ENCODE peak calls at places on chromosomes 1 and 21, in ten cellular contexts. E is AG10803, H is kidney epithelial cell, L is mesothelial cell of epicardium, M is foreskin keratinocyte, V is BJ, K is fibroblast of mammary gland, O is RWPE1, W is epithelial cell of esophagus, F is Calu3. Y is an unnamed sample.

GRCh38 chr1:47701283-47701682 is 263.4 kb downstream of the FOXD2 start:
- DNase-seq in E (no peak), H (no peak), K (no peak), W (no peak), O (no peak), V (no peak), F (no peak), L (no peak), M (no peak), Y (no peak)

GRCh38 chr1:112396668-112397025 is 633 bp downstream of the CTTNBP2NL start:
- DNase-seq in E (peak; percentile 17), V (no peak), H (no peak), F (no peak), L (no peak), M (no peak), W (peak; percentile 26), O (no peak), K (no peak), Y (no peak)

GRCh38 chr1:55400560-55400959 is 185.4 kb upstream of the USP24 start:
- DNase-seq in H (no peak), E (peak; percentile 92), M (no peak), L (no peak), W (no peak), O (no peak), K (peak; percentile 94), V (peak; percentile 65), F (no peak), Y (no peak)

GRCh38 chr1:31753623-31754349 is 10.4 kb downstream of the ADGRB2 start:
- DNase-seq in F (no peak), E (peak; percentile 35), L (no peak), V (no peak), M (peak; percentile 55), H (no peak), O (peak; percentile 71), W (peak; percentile 58), K (peak; percentile 43), Y (no peak)

GRCh38 chr21:45295576-45296365 is 8.1 kb upstream of the POFUT2 start:
- DNase-seq in H (no peak), V (peak; percentile 88), O (no peak), M (peak; percentile 30), L (peak; percentile 47), F (no peak), K (peak; percentile 75), W (peak; percentile 28), E (peak; percentile 82), Y (no peak)

GRCh38 chr1:17099941-17100340 is 19.3 kb downstream of the PADI2 start:
- DNase-seq in K (no peak), M (no peak), F (no peak), V (no peak), H (no peak), L (no peak), W (no peak), O (no peak), E (no peak), Y (no peak)

GRCh38 chr1:165551469-165551868 is 7.7 kb downstream of the LRRC52 start:
- DNase-seq in H (no peak), L (no peak), W (no peak), M (no peak), E (peak; percentile 3), O (no peak), V (no peak), K (peak; percentile 9), F (no peak), Y (no peak)

GRCh38 chr1:219385786-219386427 is 212.2 kb downstream of the LYPLAL1 start:
- DNase-seq in H (peak; percentile 23), V (no peak), W (peak; percentile 65), M (peak; percentile 43), L (no peak), O (peak; percentile 69), K (peak; percentile 66), F (peak; percentile 84), E (peak; percentile 44), Y (peak; percentile 6)

GRCh38 chr1:182059936-182060335 is 1.6 kb downstream of the ZNF648 start:
- DNase-seq in E (no peak), L (no peak), M (no peak), O (no peak), F (no peak), W (no peak), H (no peak), K (no peak), V (no peak), Y (no peak)

GRCh38 chr1:5742032-5742431 is 250.2 kb downstream of the NPHP4 start:
- DNase-seq in L (no peak), V (no peak), O (no peak), E (no peak), H (no peak), K (no peak), W (no peak), M (no peak), F (no peak), Y (no peak)

DNA sequence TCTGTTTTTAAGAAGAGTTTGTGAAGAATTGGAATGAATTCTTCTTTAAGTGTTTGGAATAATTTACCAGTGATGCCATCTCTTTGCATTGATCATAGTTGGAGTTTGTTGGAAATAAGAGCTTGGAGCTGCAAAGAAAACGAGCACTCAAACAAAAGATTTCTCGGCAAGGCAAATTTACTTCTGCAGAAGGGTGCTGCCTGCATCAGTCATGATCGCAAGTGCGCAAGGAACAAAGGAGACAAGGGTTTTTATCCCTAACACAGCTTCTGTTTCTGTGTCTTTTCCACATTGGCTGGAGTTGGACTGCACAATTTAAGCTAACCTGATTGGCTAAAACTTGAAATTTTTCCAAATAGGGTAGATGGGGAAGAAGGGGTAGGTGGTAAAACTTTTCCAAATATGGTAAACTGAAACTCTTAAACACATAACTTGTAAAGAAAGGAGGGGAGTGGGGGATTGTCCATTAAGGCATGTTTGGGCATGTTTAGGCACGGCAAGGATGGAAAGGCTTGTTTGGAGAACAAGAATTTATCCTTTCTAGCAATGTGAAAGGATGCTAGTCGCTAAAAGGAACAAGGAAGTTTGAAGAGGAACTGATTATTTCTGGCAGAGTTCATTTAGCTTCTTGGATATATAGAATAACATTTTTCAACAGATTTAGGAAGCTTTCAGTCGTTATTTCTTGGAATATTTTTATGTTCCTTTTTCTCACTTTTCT is 3.5 kb upstream of the AADACL4 start:
- DNase-seq in V (no peak), O (no peak), K (no peak), M (no peak), F (no peak), E (no peak), L (no peak), W (no peak), H (no peak), Y (no peak)
- TF ChIP-seq CTCF in V (no peak), O (no peak), K (no peak), M (no peak), F (no peak), E (no peak), L (no peak), W (no peak), H (no peak), Y (no peak)

DNA sequence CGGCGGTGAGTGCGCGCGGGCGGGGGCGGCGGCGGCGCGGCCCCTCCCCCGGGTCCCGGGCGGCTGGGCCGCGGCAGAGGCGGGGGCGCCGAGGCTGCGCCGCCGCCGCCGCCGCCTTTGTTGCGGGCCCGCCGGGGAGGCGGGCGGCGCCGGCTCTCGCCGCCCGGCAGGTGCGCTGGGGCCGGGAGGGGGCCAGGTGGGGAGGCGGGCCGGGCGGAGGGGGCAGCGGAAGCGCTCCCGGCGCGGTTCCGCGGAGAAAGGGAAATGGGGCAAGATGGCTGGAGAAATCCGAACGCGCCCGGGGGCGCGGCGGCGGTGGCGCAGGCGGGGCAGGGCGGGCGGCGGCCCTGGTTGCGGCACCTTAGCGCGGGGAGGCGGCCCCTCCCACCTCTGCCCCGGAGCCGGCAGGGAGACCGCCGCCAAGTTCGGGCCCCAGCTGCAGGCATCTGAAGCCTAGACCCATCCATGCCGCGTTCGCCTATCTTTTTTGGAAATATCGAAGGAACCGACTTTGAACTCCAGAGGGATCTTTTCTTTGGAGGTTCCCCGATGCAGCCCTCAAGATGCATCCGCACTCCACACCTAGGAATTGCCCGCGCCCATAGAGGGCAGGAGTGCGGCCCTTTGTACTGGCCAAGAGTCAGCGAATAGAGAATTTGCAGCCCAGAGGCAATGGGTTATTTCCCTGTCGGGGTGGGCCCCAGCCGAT is 479 bp downstream of the POGK start:
- DNase-seq in E (peak; percentile 38), F (peak; percentile 66), K (peak; percentile 25), H (no peak), M (peak; percentile 47), V (no peak), O (peak; percentile 33), L (peak; percentile 48), W (peak; percentile 56), Y (peak; percentile 29)
- TF ChIP-seq CTCF in E (peak; percentile 30), F (peak; percentile 40), K (peak; percentile 22), H (peak; percentile 46), M (peak; percentile 39), V (peak; percentile 47), O (peak; percentile 13), L (no peak), W (peak; percentile 12), Y (peak; percentile 40)

DNA sequence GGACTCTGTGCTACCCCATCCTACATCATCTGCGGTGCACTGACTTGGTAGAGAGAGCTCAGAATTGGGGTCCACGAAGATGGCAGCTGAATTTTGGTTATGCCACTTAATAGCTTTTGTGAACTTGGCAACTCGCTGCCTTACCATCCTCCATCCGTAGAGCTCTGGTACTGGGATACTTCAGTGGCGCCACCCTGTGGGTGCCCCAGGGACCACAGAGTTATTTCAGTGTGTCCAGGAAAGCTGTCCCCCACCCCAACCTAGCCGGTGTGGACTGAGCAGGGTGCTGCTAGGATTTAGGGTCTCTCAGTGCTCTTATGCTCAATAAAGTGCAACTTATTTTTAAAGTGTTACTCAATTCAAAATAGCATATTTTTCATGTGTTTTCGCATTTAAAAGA is 9.0 kb upstream of the USF1 start:
- DNase-seq in W (no peak), M (no peak), H (no peak), E (no peak), V (no peak), F (no peak), O (no peak), L (no peak), K (no peak), Y (no peak)
- TF ChIP-seq CTCF in W (peak; percentile 23), M (no peak), H (peak; percentile 2), E (no peak), V (no peak), F (no peak), O (no peak), L (peak; percentile 14), K (peak; percentile 12), Y (peak; percentile 27)

GRCh38 chr1:90728656-90729257 is 11.7 kb upstream of the BARHL2 start:
- DNase-seq in V (no peak), O (no peak), K (no peak), M (no peak), H (no peak), W (no peak), E (no peak), F (no peak), L (no peak), Y (no peak)

GRCh38 chr1:90727917-90728655 is 11.0 kb upstream of the BARHL2 start:
- DNase-seq in V (no peak), K (no peak), F (no peak), O (no peak), H (no peak), W (no peak), E (no peak), L (no peak), M (no peak), Y (no peak)

GRCh38 chr1:90731382-90732050 is 14.4 kb upstream of the BARHL2 start:
- DNase-seq in L (no peak), M (no peak), F (no peak), K (no peak), O (no peak), H (no peak), E (no peak), W (no peak), V (no peak), Y (no peak)

GRCh38 chr1:90730247-90731022 is 13.3 kb upstream of the BARHL2 start:
- DNase-seq in V (no peak), M (no peak), H (no peak), F (no peak), K (no peak), O (no peak), L (no peak), E (peak; percentile 12), W (no peak), Y (no peak)

GRCh38 chr1:90729484-90730246 is 12.6 kb upstream of the BARHL2 start:
- DNase-seq in L (no peak), M (no peak), O (no peak), K (no peak), F (no peak), W (no peak), E (no peak), V (no peak), H (no peak), Y (peak; percentile 81)
- TF ChIP-seq CTCF in L (peak; percentile 75), M (peak; percentile 42), O (peak; percentile 37), K (peak; percentile 6), F (no peak), W (no peak), E (no peak), V (no peak), H (peak; percentile 8), Y (peak; percentile 78)